ENCODE peak calls at places on chromosomes 4 and X, in six cellular contexts. G, I, Q, W, Z and X are unnamed samples.

GRCh38 chr4:7144374-7145290 is 47.7 kb upstream of the SORCS2 start:
- DNase-seq in G (no peak), I (no peak), Q (no peak), W (no peak), Z (no peak), X (no peak)

GRCh38 chr4:89586318-89586717 is 250.6 kb downstream of the SNCA start:
- DNase-seq in G (no peak), I (no peak), Q (no peak), W (no peak), Z (no peak), X (no peak)

GRCh38 chrX:475926-476723 is 89.4 kb upstream of the PPP2R3B start:
- DNase-seq in G (no peak), I (no peak), Q (peak; percentile 50), W (peak; percentile 12), Z (no peak), X (peak; percentile 12)

GRCh38 chr4:55838356-55838755 is 15.1 kb upstream of the EXOC1 start:
- DNase-seq in G (no peak), I (no peak), Q (no peak), W (no peak), Z (peak; percentile 16), X (no peak)

GRCh38 chrX:24294619-24295018 is 19.2 kb downstream of the SUPT20HL2 start:
- DNase-seq in G (peak; percentile 21), I (no peak), Q (peak; percentile 57), W (no peak), Z (no peak), X (no peak)

GRCh38 chr4:121139533-121140222 is 24.4 kb downstream of the TNIP3 start:
- DNase-seq in G (no peak), I (no peak), Q (no peak), W (no peak), Z (peak; percentile 44), X (no peak)

GRCh38 chrX:120840826-120841225 is 34.8 kb downstream of the CT47B1 start:
- DNase-seq in G (no peak), I (no peak), Q (no peak), W (no peak), Z (peak; percentile 54), X (no peak)

GRCh38 chrX:21658746-21659145 is 616 bp upstream of the KLHL34 start:
- DNase-seq in G (no peak), I (no peak), Q (peak; percentile 53), W (no peak), Z (no peak), X (no peak)

GRCh38 chrX:153773741-153774575 is 6.9 kb upstream of the SRPK3 start:
- DNase-seq in G (no peak), I (no peak), Q (no peak), W (peak; percentile 67), Z (no peak), X (no peak)

GRCh38 chrX:104173841-104174240 is 7.6 kb downstream of the FAM199X start:
- DNase-seq in G (no peak), I (no peak), Q (no peak), W (no peak), Z (no peak), X (no peak)

GRCh38 chr4:7124643-7125442 is 57.0 kb upstream of the GRPEL1 start:
- DNase-seq in G (no peak), I (no peak), Q (no peak), W (peak; percentile 87), Z (peak; percentile 37), X (peak; percentile 80)